ENCODE peak calls at places on chromosomes 4 and X, in eight cellular contexts. F is K562; B is BE2C; Z is mesendoderm; N is left colon; V is CD8-positive, alpha-beta memory T cell; G is GM12865; H is hypothalamus. M is an unnamed sample.

GRCh38 chr4:6568689-6569332 is 6.2 kb upstream of the MAN2B2 start:
- DNase-seq in H (no peak), Z (peak), G (no peak), B (no peak), V (no peak), N (no peak), F (no peak), M (no peak)

GRCh38 chrX:69493193-69493592 is 10.9 kb upstream of the NALF2 start:
- DNase-seq in H (no peak), N (peak), F (peak), Z (peak), V (no peak), B (peak), G (peak), M (no peak)

GRCh38 chrX:23898412-23898959 is 9.3 kb downstream of the APOO start:
- DNase-seq in Z (no peak), B (no peak), H (no peak), F (no peak), N (no peak), V (no peak), G (no peak), M (no peak)

GRCh38 chr4:83599183-83599582 is 63.3 kb downstream of the GPAT3 start:
- DNase-seq in H (no peak), V (no peak), G (peak), Z (peak), N (no peak), B (no peak), F (peak), M (no peak)

GRCh38 chrX:24466025-24466424 is 939 bp downstream of the PDK3 start:
- DNase-seq in N (no peak), F (no peak), V (no peak), G (no peak), B (no peak), Z (peak), H (no peak), M (no peak)

GRCh38 chr4:57083107-57083506 is 27.1 kb downstream of the IGFBP7 start:
- DNase-seq in N (no peak), V (no peak), G (no peak), Z (no peak), H (no peak), B (no peak), F (no peak), M (no peak)

GRCh38 chr4:5989236-5990225 is 28.7 kb downstream of the C4orf50 start:
- DNase-seq in N (no peak), H (no peak), V (no peak), Z (no peak), G (no peak), F (no peak), B (no peak), M (no peak)

GRCh38 chrX:103254171-103254824 is 657 bp downstream of the TCEAL8 start:
- DNase-seq in G (peak), B (peak), H (peak), V (peak), Z (peak), N (peak), F (peak), M (peak)

GRCh38 chrX:96721398-96721797 is 36.8 kb downstream of the DIAPH2 start:
- DNase-seq in Z (no peak), B (no peak), V (no peak), F (no peak), N (no peak), H (no peak), G (peak), M (peak)

GRCh38 chr4:184906480-184907097 is 80.8 kb upstream of the ACSL1 start:
- DNase-seq in H (no peak), V (no peak), N (no peak), G (no peak), B (no peak), Z (no peak), F (no peak), M (no peak)

GRCh38 chrX:69082753-69083150 is 82.5 kb downstream of the PJA1 start:
- DNase-seq in G (no peak), Z (no peak), F (no peak), H (no peak), V (no peak), B (no peak), N (no peak), M (no peak)

GRCh38 chrX:104482757-104483156 is 83.2 kb upstream of the IL1RAPL2 start:
- DNase-seq in G (no peak), F (peak), Z (peak), H (no peak), N (no peak), V (no peak), B (no peak), M (no peak)

GRCh38 chrX:41921492-41922124 is 1.7 kb downstream of the CASK start:
- DNase-seq in G (peak), V (no peak), Z (peak), B (no peak), F (no peak), N (no peak), H (no peak), M (no peak)

GRCh38 chrX:82748901-82749505 is 759.1 kb upstream of the POU3F4 start:
- DNase-seq in V (no peak), H (no peak), B (no peak), N (no peak), G (no peak), Z (peak), F (no peak), M (no peak)

GRCh38 chr4:113539408-113539807 is 222.1 kb downstream of the CAMK2D start:
- DNase-seq in N (no peak), Z (no peak), V (no peak), G (no peak), H (no peak), F (no peak), B (no peak), M (no peak)

GRCh38 chr4:38665846-38666490 is 2.0 kb downstream of the KLF3 start:
- DNase-seq in V (peak), G (no peak), H (no peak), Z (no peak), B (no peak), N (no peak), F (no peak), M (no peak)

GRCh38 chr4:185134176-185134869 is 8.7 kb upstream of the SLC25A4 start:
- DNase-seq in B (peak), H (no peak), N (no peak), G (peak), Z (peak), V (peak), F (peak), M (peak)

GRCh38 chr4:155666701-155667537 is at the start of gene GUCY1A1:
- DNase-seq in H (peak), F (no peak), B (peak), G (peak), Z (peak), V (no peak), N (peak), M (no peak)

GRCh38 chrX:106936246-106936645 is 16.0 kb downstream of the CLDN2 start:
- DNase-seq in G (no peak), Z (no peak), H (no peak), N (no peak), V (no peak), F (no peak), B (no peak), M (no peak)

GRCh38 chr4:38676986-38677385 is 13.0 kb downstream of the KLF3 start:
- DNase-seq in V (no peak), N (peak), H (no peak), F (no peak), B (no peak), G (no peak), Z (no peak), M (no peak)

GRCh38 chr4:40986375-40986774 is 228.0 kb downstream of the APBB2 start:
- DNase-seq in V (no peak), B (no peak), Z (no peak), G (no peak), H (peak), N (no peak), F (no peak), M (no peak)

GRCh38 chr4:42915484-42915883 is 23.0 kb downstream of the GRXCR1 start:
- DNase-seq in G (no peak), N (no peak), Z (no peak), V (no peak), H (no peak), B (no peak), F (no peak), M (no peak)

GRCh38 chrX:79153348-79153747 is 8.9 kb downstream of the GPR174 start:
- DNase-seq in Z (no peak), N (no peak), V (no peak), G (no peak), F (no peak), H (no peak), B (no peak), M (no peak)

GRCh38 chr4:14334166-14334565 is 668.1 kb upstream of the CPEB2 start:
- DNase-seq in V (no peak), G (no peak), N (no peak), F (no peak), H (no peak), B (no peak), Z (no peak), M (no peak)